ENCODE peak calls at places on chromosome X, in six cellular contexts. E is uterus, K is adrenal gland, P is prostate gland, S is testis, X is A549. W is an unnamed sample.

GRCh38 chrX:20594985-20595384 is 328.3 kb upstream of the RPS6KA3 start:
- DNase-seq in K (no peak), S (no peak), P (no peak), E (no peak), X (peak; percentile 9), W (no peak)

GRCh38 chrX:16524327-16524726 is 125.6 kb upstream of the S100G start:
- DNase-seq in K (no peak), S (no peak), E (no peak), P (no peak), X (no peak), W (no peak)

GRCh38 chrX:16946971-16947562 is 609 bp downstream of the REPS2 start:
- DNase-seq in X (no peak), K (peak; percentile 31), P (peak; percentile 4), S (peak; percentile 19), E (peak; percentile 17), W (peak; percentile 33)

GRCh38 chrX:102659790-102660757 is 8.8 kb downstream of the GPRASP1 start:
- DNase-seq in X (peak; percentile 71), S (peak; percentile 92), K (peak; percentile 83), P (peak; percentile 73), E (peak; percentile 81), W (peak; percentile 88)

GRCh38 chrX:75596178-75596577 is 73.3 kb upstream of the ZDHHC15 start:
- DNase-seq in P (no peak), E (no peak), X (no peak), S (peak; percentile 38), K (no peak), W (no peak)

GRCh38 chrX:5965406-5965805 is 263.3 kb downstream of the NLGN4X start:
- DNase-seq in X (no peak), P (no peak), K (no peak), S (no peak), E (no peak), W (no peak)

GRCh38 chrX:18793601-18794089 is 86.2 kb downstream of the PPEF1 start:
- DNase-seq in K (no peak), X (peak; percentile 75), S (no peak), E (no peak), P (no peak), W (no peak)

GRCh38 chrX:47232803-47233332 is at the start of gene USP11:
- DNase-seq in P (no peak), K (no peak), X (peak; percentile 63), E (peak; percentile 58), S (peak; percentile 27), W (peak; percentile 76)

DNA sequence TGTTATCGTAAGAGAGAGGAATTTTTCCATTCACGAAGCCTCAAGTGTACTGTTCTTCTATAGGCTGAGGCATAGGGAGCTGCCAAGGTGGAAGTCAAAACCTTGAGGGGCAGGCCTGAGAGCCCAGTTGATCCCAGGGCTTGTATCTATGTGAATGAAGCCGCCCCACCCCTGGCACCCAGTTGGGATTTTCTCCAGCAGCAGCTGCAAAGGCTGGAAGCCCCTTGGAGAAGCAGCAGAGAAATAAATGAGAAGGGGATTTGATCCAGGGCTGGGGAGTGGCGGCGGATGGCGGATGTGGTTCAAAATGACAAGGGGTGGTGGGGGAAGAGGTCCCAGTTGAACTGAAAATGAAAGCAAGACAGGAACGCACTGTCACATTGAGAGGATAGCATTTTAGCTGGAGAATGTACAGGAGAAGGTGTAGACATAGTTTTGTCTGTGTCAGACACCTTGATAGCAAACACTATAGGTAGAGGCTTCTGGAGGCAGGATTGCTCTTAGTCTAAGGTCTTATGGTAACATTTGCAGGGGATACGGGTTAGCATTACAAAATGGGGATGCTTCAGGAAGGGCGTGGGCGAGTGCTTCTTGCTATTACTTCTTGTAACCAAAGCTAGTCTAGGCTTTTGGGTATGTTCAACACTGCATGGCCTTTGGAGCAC is 32.6 kb downstream of the DOCK11 start:
- DNase-seq in S (no peak), K (no peak), E (no peak), P (no peak), X (no peak), W (no peak)
- TF ChIP-seq POLR2A in S (no peak), K (no peak), E (no peak), P (no peak), X (no peak), W (no peak)

DNA sequence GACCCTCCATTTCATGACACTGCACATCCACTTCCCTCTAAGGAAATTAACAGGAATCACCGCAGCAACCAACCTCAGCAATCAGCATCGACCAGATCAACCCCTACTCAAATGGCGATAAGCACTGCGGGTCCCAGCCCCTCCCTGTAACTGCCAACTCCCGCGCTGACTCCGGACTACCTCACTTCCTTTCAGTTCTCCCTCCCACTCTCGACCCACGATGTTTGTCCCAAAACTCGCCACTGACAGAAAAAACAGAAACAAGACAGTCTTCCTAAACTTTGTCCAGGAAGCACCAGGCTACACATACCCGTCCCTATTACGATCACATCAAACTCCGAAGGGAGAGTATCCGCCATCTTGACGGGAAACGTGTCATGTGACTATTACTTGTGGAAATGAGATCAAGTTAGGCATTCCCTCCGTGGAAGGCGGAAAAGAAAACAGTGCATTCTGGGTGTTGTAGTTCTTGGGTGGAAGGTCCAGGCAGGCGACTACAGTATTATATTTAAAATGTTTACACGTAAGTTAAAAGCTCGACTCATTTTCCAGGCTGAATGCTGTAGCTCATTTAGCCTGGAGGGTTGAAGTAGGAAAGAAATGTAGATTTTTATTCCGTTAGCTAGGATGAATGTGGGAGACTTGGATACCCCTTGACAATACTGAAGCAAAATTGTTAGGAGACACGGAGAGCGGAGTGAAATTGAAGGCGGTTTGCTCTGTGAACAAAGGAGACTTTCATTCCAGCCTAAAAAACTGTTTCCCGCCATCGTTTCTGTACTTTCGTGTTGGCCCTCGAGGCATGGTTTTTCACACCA is at the start of gene CHM:
- DNase-seq in S (peak; percentile 90), E (peak; percentile 69), K (peak; percentile 73), X (peak; percentile 84), P (peak; percentile 75), W (no peak)
- TF ChIP-seq POLR2A in S (no peak), E (peak; percentile 35), K (no peak), X (peak; percentile 35), P (peak; percentile 22), W (peak; percentile 72)

GRCh38 chrX:48580662-48581061 is 6.4 kb downstream of the RBM3 start:
- DNase-seq in S (no peak), E (no peak), P (peak; percentile 15), X (no peak), K (no peak), W (no peak)

GRCh38 chrX:48576108-48576507 is 1.8 kb downstream of the RBM3 start:
- DNase-seq in K (no peak), P (no peak), E (no peak), S (no peak), X (no peak), W (no peak)

GRCh38 chrX:48578661-48579128 is 4.4 kb downstream of the RBM3 start:
- DNase-seq in K (no peak), X (no peak), E (no peak), S (no peak), P (no peak), W (no peak)

GRCh38 chrX:48575642-48576041 is 1.4 kb downstream of the RBM3 start:
- DNase-seq in P (no peak), E (no peak), S (no peak), K (no peak), X (no peak), W (no peak)

GRCh38 chrX:48579259-48579658 is 5.0 kb downstream of the RBM3 start:
- DNase-seq in S (no peak), E (no peak), P (no peak), K (no peak), X (no peak), W (no peak)
- TF ChIP-seq POLR2A in S (no peak), E (no peak), P (no peak), K (no peak), X (no peak), W (no peak)

GRCh38 chrX:1487401-1487800 is 34.7 kb upstream of the ASMTL start:
- DNase-seq in X (no peak), K (no peak), P (no peak), S (no peak), E (no peak), W (no peak)

GRCh38 chrX:1486177-1486576 is 33.5 kb upstream of the ASMTL start:
- DNase-seq in S (no peak), X (no peak), P (no peak), E (no peak), K (no peak), W (no peak)

GRCh38 chrX:1488141-1488540 is 35.4 kb upstream of the ASMTL start:
- DNase-seq in P (no peak), S (no peak), E (no peak), K (peak; percentile 6), X (no peak), W (no peak)

GRCh38 chrX:1485033-1485432 is 32.3 kb upstream of the ASMTL start:
- DNase-seq in P (no peak), K (peak; percentile 6), E (no peak), S (no peak), X (no peak), W (no peak)

GRCh38 chrX:1486749-1487361 is 34.1 kb upstream of the ASMTL start:
- DNase-seq in S (no peak), X (no peak), E (peak; percentile 36), K (peak; percentile 55), P (no peak), W (no peak)
- TF ChIP-seq POLR2A in S (no peak), X (no peak), E (no peak), K (no peak), P (no peak), W (no peak)

GRCh38 chrX:48794993-48795501 is 6.8 kb upstream of the HDAC6 start:
- DNase-seq in S (no peak), X (peak; percentile 38), E (no peak), P (no peak), K (no peak), W (peak; percentile 66)
- TF ChIP-seq POLR2A in S (no peak), X (no peak), E (no peak), P (no peak), K (no peak), W (peak; percentile 15)

GRCh38 chrX:132955710-132956109 is 2.7 kb downstream of the HS6ST2 start:
- DNase-seq in E (no peak), X (no peak), P (no peak), S (no peak), K (no peak), W (no peak)

GRCh38 chrX:132957211-132958085 is 981 bp downstream of the HS6ST2 start:
- DNase-seq in E (no peak), X (peak; percentile 6), P (no peak), S (no peak), K (no peak), W (no peak)

GRCh38 chrX:132958086-132958703 is at the start of gene HS6ST2:
- DNase-seq in X (no peak), E (no peak), S (no peak), P (no peak), K (no peak), W (no peak)

GRCh38 chrX:132954323-132954722 is 4.1 kb downstream of the HS6ST2 start:
- DNase-seq in E (no peak), P (no peak), X (no peak), K (no peak), S (no peak), W (no peak)

DNA sequence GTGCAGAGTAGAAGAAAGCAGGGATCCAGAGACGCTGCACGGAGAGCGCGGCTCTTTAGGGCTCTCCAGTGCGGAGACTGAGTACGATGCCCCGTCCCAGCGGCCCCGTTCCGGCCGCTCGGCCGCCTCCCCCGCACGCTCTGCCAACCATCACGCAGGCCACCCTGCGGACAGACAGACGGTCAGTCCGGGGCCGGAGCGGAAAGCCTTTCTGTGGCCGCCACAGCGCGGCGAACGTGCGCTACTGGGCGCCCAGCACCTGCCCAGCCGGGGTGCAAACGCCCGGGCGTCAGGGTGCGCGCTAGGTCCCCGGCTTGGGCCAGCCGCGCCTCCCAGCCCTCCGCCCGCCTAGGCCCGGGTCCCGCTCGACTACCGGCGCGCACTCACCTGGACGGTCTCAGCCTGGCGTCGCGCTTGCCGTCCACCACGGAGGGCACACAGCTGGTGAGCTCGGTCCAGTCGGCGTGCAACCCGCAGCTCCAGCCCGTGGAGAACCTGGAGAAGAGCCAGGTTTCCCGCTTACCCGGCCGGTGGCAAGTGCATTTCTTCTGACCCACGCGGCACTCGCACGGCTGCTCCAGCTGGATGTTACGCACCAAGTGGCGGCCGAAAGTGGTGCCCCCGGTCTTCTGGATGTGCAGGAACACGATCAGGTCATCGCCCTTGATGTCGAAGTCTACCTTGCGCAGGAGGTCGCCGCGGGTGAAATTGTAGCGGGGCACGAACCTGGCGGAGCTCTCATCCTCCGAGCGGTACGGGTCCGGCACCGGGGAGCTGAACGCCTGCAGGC is 1.8 kb downstream of the HS6ST2 start:
- DNase-seq in X (peak; percentile 5), K (no peak), E (peak; percentile 14), S (no peak), P (no peak), W (no peak)
- TF ChIP-seq POLR2A in X (no peak), K (no peak), E (no peak), S (no peak), P (no peak), W (no peak)